ENCODE peak calls at places on chromosomes 16 and 17, in eight cellular contexts. T is DND-41, C is sigmoid colon, H is hepatocyte, W is left lung, P is psoas muscle, Y is A549, Q is upper lobe of right lung. D is an unnamed sample.

GRCh38 chr17:1724869-1725641 is 551 bp downstream of the WDR81 start:
- DNase-seq in T (no peak), C (no peak), H (no peak), W (no peak), P (peak), Y (no peak), Q (peak), D (no peak)

GRCh38 chr17:68539536-68540469 is 27.6 kb downstream of the PRKAR1A start:
- DNase-seq in T (no peak), C (no peak), H (peak), W (peak), P (no peak), Y (peak), Q (peak), D (no peak)

GRCh38 chr16:85145188-85145587 is 32.9 kb upstream of the CIBAR2 start:
- DNase-seq in T (no peak), C (no peak), H (no peak), W (no peak), P (no peak), Y (no peak), Q (no peak), D (no peak)

GRCh38 chr17:57966246-57966645 is 11.0 kb upstream of the CUEDC1 start:
- DNase-seq in T (no peak), C (no peak), H (no peak), W (no peak), P (no peak), Y (no peak), Q (no peak), D (no peak)

GRCh38 chr17:7233701-7234099 is 617 bp downstream of the DVL2 start:
- DNase-seq in T (no peak), C (no peak), H (peak), W (no peak), P (no peak), Y (no peak), Q (no peak), D (no peak)

GRCh38 chr17:65013613-65014391 is 42.7 kb downstream of the GNA13 start:
- DNase-seq in T (no peak), C (no peak), H (peak), W (no peak), P (no peak), Y (no peak), Q (no peak), D (no peak)

GRCh38 chr17:62648954-62649294 is 21.5 kb downstream of the MRC2 start:
- DNase-seq in T (no peak), C (peak), H (no peak), W (no peak), P (no peak), Y (no peak), Q (peak), D (no peak)

GRCh38 chr17:74779948-74780400 is 3.8 kb upstream of the NAT9 start:
- DNase-seq in T (no peak), C (peak), H (no peak), W (peak), P (peak), Y (no peak), Q (peak), D (peak)

GRCh38 chr17:39018267-39019134 is 51.3 kb upstream of the FBXO47 start:
- DNase-seq in T (no peak), C (no peak), H (no peak), W (no peak), P (no peak), Y (no peak), Q (no peak), D (peak)

GRCh38 chr17:66281671-66282369 is 20.6 kb upstream of the PRKCA start:
- DNase-seq in T (no peak), C (no peak), H (no peak), W (no peak), P (no peak), Y (peak), Q (no peak), D (no peak)

GRCh38 chr16:47721016-47721673 is 260.0 kb downstream of the PHKB start:
- DNase-seq in T (no peak), C (no peak), H (no peak), W (no peak), P (no peak), Y (no peak), Q (no peak), D (no peak)

GRCh38 chr16:47716571-47716970 is 255.4 kb downstream of the PHKB start:
- DNase-seq in T (no peak), C (no peak), H (no peak), W (no peak), P (no peak), Y (no peak), Q (no peak), D (no peak)

GRCh38 chr16:47715442-47716054 is 254.4 kb downstream of the PHKB start:
- DNase-seq in T (no peak), C (no peak), H (no peak), W (no peak), P (no peak), Y (no peak), Q (no peak), D (no peak)

GRCh38 chr16:47724386-47724785 is 263.3 kb downstream of the PHKB start:
- DNase-seq in T (no peak), C (no peak), H (no peak), W (no peak), P (no peak), Y (no peak), Q (no peak), D (no peak)

DNA sequence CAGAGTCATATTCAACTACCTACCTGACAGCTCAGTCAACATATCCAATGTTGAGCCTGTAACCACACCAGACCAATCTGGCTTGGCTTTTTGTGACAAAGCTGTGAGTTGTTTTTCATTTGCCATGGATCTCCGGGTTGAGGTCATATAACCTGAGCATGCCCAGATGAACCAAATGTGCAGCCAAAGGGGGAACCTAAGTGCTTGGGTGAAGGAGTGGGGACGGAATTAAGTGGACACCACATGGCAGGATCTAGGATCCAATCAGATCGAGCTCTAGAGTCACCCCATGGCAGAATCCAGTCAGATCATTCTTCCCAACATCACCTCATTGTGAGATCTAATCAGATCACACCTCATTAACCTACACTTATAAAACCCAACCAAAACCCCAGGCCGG is 258.6 kb downstream of the PHKB start:
- DNase-seq in T (no peak), C (no peak), H (no peak), W (no peak), P (no peak), Y (no peak), Q (no peak), D (no peak)
- TF ChIP-seq CTCF in T (no peak), C (no peak), H (no peak), W (no peak), P (no peak), Y (no peak), Q (no peak), D (no peak)

DNA sequence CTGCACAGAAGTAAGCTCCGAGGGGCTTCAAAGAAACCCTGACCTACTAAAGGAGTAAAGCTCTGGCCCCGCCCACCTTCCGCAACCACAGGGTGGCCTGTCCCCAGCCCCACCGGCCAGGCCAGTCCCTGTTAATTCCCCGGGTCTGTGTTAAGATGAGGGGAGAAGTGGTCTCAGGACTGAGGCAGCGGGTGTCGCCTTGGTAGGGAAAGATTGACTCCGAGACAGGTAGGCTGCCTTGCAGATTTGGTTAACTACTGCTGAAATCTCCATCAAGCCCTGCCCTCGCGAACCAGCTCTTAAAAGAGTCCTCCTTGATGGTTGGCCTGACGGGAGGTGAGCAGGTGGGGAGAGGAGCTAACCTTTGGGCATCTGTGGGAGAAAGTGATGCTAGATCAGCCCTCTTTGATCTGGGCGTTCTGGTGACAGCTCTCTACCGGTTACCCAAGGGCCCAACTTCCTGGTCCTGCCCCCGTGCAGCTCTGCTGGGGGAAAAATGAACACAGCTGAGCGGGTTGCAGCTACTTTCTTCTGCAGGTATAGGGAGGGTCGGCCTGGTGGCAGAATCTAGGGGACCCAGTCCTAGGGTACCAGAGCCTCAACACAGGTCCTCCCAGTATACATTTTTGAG is 2.8 kb downstream of the SHISA9 start:
- DNase-seq in T (no peak), C (no peak), H (no peak), W (no peak), P (no peak), Y (no peak), Q (no peak), D (no peak)
- TF ChIP-seq CTCF in T (no peak), C (no peak), H (no peak), W (no peak), P (no peak), Y (no peak), Q (no peak), D (no peak)

DNA sequence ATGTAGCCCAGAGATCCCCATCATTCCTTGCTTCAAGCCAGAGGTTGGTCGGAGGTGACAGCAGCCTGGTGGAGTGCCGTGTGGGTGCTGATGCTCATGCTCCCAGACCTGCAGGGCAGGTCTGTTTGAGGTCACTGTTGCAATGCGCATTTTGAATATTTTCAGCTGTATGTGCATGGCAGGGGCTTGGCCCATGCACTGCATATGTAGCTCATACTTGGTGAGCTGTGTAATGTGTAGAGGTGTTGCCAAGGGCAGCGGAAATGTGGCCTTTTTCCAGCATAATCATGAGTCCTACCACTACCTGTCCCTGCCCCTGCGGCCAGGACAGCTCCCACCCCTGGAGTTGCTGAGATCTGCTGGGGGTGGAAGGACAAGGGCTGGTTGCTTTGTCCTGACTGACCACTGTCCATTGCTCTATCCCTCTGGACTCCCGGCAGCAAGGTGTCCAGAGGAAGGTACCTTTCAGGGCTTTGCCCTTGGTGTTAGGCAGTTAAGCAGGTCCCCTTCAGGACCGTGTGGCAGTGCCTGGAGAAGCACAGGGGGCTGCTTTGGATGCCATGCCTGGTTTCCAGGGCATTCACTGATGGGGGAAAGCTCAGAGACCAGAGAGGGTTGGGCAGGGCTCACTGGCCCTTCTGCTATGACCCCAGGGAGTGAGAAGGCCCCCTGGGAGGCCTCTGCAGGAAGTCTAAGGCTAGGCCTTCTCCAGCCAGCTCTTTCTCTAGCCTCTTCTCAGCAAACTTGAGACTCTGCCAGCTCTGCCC is 215.2 kb downstream of the NTN1 start:
- DNase-seq in T (no peak), C (no peak), H (no peak), W (no peak), P (peak), Y (no peak), Q (no peak), D (no peak)
- TF ChIP-seq CTCF in T (no peak), C (no peak), H (no peak), W (no peak), P (no peak), Y (no peak), Q (no peak), D (no peak)

GRCh38 chr16:66902648-66903543 is 15.8 kb downstream of the CDH16 start:
- DNase-seq in T (no peak), C (no peak), H (no peak), W (no peak), P (peak), Y (no peak), Q (no peak), D (no peak)

GRCh38 chr16:66904846-66905632 is 13.6 kb downstream of the CDH16 start:
- DNase-seq in T (no peak), C (no peak), H (peak), W (no peak), P (no peak), Y (no peak), Q (no peak), D (no peak)

GRCh38 chr16:66905633-66906539 is 12.8 kb downstream of the CDH16 start:
- DNase-seq in T (peak), C (no peak), H (peak), W (no peak), P (no peak), Y (no peak), Q (no peak), D (peak)

GRCh38 chr16:66903544-66904427 is 14.9 kb downstream of the CDH16 start:
- DNase-seq in T (no peak), C (no peak), H (no peak), W (no peak), P (peak), Y (no peak), Q (no peak), D (no peak)

GRCh38 chr16:66904428-66904845 is 14.2 kb downstream of the CDH16 start:
- DNase-seq in T (no peak), C (no peak), H (no peak), W (no peak), P (peak), Y (no peak), Q (no peak), D (no peak)
- TF ChIP-seq CTCF in T (no peak), C (no peak), H (no peak), W (no peak), P (no peak), Y (no peak), Q (no peak), D (no peak)

GRCh38 chr16:53055603-53056527 is 1.1 kb downstream of the CHD9 start:
- DNase-seq in T (peak), C (peak), H (peak), W (no peak), P (no peak), Y (peak), Q (no peak), D (no peak)

GRCh38 chr16:53056528-53056881 is 1.7 kb downstream of the CHD9 start:
- DNase-seq in T (no peak), C (peak), H (no peak), W (no peak), P (no peak), Y (no peak), Q (no peak), D (no peak)

GRCh38 chr16:53053967-53054669 is 673 bp upstream of the CHD9 start:
- DNase-seq in T (peak), C (peak), H (peak), W (peak), P (peak), Y (peak), Q (peak), D (no peak)

GRCh38 chr16:53054670-53055485 is at the start of gene CHD9:
- DNase-seq in T (peak), C (peak), H (peak), W (peak), P (peak), Y (peak), Q (peak), D (peak)

DNA sequence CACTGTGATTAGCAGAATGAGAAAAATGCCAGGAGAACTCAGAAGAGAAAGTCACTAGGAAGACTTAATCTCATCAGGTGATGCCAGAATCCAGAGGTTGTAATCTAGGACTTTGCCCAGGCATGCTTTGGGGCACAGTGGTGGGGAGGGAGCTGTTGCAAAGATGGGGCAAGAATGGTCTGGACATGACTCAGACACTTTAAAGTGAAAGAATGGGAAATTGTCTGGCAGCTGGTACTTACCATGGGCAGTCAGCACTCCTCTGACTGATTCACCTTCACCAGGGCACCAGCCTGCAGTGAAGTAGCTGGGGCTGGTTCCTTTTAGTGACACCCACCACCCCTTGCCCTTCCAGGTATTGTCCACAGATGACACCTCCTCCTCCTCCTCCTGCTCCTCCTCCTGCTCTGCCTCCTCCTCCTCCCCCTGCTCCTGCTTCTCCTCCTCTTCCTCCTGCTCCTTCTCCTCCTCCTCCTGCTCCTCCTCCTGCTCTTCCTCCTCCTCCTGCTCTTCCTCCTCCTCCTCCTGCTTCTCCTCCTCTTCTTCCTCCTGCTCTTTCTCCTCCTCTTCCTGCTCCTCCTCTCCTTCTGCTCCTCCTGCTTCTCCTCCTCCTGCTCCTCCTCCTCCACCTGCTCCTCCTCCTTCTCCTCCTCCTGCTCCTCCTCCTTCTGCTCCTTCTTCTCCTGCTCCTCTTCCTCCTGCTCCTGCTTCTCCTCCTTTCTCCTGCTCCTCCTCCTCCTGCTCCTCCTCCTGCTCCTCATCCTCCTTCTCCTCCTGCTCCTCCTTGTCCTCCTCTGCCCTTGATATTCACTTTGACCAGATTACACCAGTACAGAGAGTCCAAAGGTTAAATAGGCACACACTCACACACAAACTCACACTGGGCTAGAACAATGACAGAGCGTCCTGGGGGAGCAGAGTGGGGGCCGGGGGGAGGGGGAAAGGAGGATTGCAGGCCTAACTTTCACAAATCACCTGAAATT is at the start of gene CHD9NB:
- DNase-seq in T (peak), C (peak), H (peak), W (peak), P (no peak), Y (peak), Q (no peak), D (no peak)
- TF ChIP-seq CTCF in T (no peak), C (no peak), H (no peak), W (no peak), P (no peak), Y (no peak), Q (no peak), D (no peak)

DNA sequence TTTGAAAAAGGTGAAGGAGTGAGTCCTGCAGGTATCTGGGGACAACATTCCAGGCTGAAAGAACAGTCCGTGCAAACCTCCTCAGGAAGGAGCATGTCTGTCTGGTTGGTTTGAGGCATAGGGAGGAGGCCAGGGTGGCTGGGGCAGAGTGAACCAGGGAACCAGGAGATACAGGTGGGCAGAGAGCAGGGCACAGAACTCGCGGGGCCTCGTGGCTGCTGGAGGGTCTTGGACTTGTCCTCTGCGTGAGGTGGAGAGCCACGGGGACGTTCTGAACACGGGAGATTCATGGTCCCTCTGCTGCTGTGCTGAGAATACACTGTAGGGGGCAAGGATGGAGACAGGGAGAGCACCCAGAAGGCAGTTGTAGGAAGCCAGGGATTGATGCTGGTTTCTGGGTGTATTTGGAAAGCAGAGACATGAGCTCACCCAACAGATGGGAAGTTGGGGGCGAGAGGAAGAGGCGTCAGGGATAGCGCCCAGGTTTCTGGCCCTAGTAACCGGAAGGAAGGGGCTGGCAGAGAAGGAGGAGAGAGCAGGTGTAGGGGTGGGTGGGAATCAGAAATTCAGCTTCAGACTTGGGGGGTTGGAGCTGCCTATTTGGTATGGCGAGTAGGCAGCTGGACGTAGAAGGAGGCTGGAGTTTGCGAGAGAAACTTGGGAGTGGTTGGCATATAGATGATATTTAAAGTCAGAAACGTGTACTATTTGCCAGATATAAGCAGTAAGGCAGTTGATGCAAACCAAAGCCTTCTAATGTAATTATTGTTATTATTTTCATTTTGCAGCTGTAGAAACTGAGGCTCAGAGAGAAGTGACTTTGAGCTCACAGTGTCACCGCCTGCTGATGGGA is at the start of gene CCL17:
- DNase-seq in T (no peak), C (no peak), H (no peak), W (no peak), P (no peak), Y (no peak), Q (no peak), D (no peak)
- TF ChIP-seq CTCF in T (no peak), C (no peak), H (no peak), W (no peak), P (no peak), Y (no peak), Q (no peak), D (no peak)

GRCh38 chr16:30651124-30652004 is 604 bp downstream of the PRR14 start:
- DNase-seq in T (peak), C (peak), H (peak), W (peak), P (peak), Y (peak), Q (peak), D (peak)
- TF ChIP-seq CTCF in T (peak), C (peak), H (peak), W (peak), P (peak), Y (peak), Q (peak), D (peak)